ENCODE peak calls at places on chromosomes 6 and 20, in ten cellular contexts. G is adrenal gland, K is HepG2, P is progenitor cell of endocrine pancreas, N is mucosa of gallbladder, O is hypothalamus, L is HS-5, I is transverse colon, U is thoracic aorta, F is lower leg skin. W is an unnamed sample.

GRCh38 chr6:22512716-22513452 is 56.5 kb upstream of the HDGFL1 start:
- DNase-seq in G (no peak), K (no peak), P (no peak), N (no peak), O (no peak), L (no peak), I (no peak), U (no peak), F (no peak), W (no peak)

GRCh38 chr20:59640267-59640666 is 35.9 kb downstream of the PHACTR3 start:
- DNase-seq in G (no peak), K (no peak), P (no peak), N (no peak), O (no peak), L (no peak), I (no peak), U (no peak), F (peak; percentile 76), W (no peak)

GRCh38 chr6:52839124-52840055 is 1.2 kb downstream of the GSTA5 start:
- DNase-seq in G (peak; percentile 71), K (peak; percentile 79), P (peak; percentile 22), N (peak; percentile 51), O (peak; percentile 37), L (peak; percentile 31), I (peak; percentile 72), U (no peak), F (no peak), W (peak; percentile 66)

GRCh38 chr6:27503436-27504030 is 30.6 kb upstream of the ZNF184 start:
- DNase-seq in G (peak; percentile 21), K (peak; percentile 82), P (peak; percentile 60), N (peak; percentile 52), O (peak; percentile 19), L (no peak), I (peak; percentile 53), U (no peak), F (peak; percentile 92), W (peak; percentile 67)

GRCh38 chr20:36549942-36550796 is 8.8 kb downstream of the MYL9 start:
- DNase-seq in G (no peak), K (no peak), P (no peak), N (no peak), O (no peak), L (no peak), I (no peak), U (no peak), F (no peak), W (no peak)

GRCh38 chr6:41022294-41022693 is 16.7 kb downstream of the UNC5CL start:
- DNase-seq in G (no peak), K (no peak), P (no peak), N (no peak), O (no peak), L (no peak), I (no peak), U (no peak), F (no peak), W (peak; percentile 55)

GRCh38 chr6:55239099-55239498 is 64.8 kb downstream of the HCRTR2 start:
- DNase-seq in G (no peak), K (no peak), P (no peak), N (no peak), O (no peak), L (no peak), I (no peak), U (no peak), F (no peak), W (peak; percentile 29)

GRCh38 chr20:24718696-24719095 is 230.4 kb upstream of the CST7 start:
- DNase-seq in G (no peak), K (no peak), P (no peak), N (no peak), O (no peak), L (no peak), I (no peak), U (no peak), F (no peak), W (peak; percentile 12)

GRCh38 chr6:25028346-25028745 is 92.6 kb upstream of the RIPOR2 start:
- DNase-seq in G (no peak), K (no peak), P (no peak), N (no peak), O (no peak), L (no peak), I (no peak), U (no peak), F (no peak), W (no peak)

GRCh38 chr6:42378536-42378935 is 73.2 kb downstream of the TRERF1 start:
- DNase-seq in G (no peak), K (no peak), P (no peak), N (no peak), O (no peak), L (no peak), I (no peak), U (no peak), F (no peak), W (no peak)

GRCh38 chr6:37048851-37049734 is 43.6 kb downstream of the FGD2 start:
- DNase-seq in G (no peak), K (no peak), P (no peak), N (peak; percentile 50), O (no peak), L (peak; percentile 61), I (peak; percentile 69), U (no peak), F (no peak), W (peak; percentile 92)

GRCh38 chr6:35487653-35488516 is 9.0 kb downstream of the TEAD3 start:
- DNase-seq in G (no peak), K (no peak), P (no peak), N (no peak), O (no peak), L (no peak), I (peak; percentile 84), U (no peak), F (no peak), W (no peak)

GRCh38 chr6:158086054-158086705 is 81.9 kb downstream of the SERAC1 start:
- DNase-seq in G (no peak), K (no peak), P (no peak), N (no peak), O (no peak), L (peak; percentile 16), I (no peak), U (no peak), F (no peak), W (peak; percentile 99)

GRCh38 chr6:165820407-165820806 is 157.4 kb upstream of the PDE10A start:
- DNase-seq in G (no peak), K (no peak), P (no peak), N (no peak), O (no peak), L (no peak), I (no peak), U (no peak), F (no peak), W (no peak)

GRCh38 chr20:56781108-56781739 is 152.1 kb downstream of the TFAP2C start:
- DNase-seq in G (peak; percentile 76), K (no peak), P (no peak), N (no peak), O (no peak), L (no peak), I (no peak), U (no peak), F (peak; percentile 91), W (peak; percentile 58)

GRCh38 chr6:73514746-73515110 is 6.1 kb downstream of the EEF1A1 start:
- DNase-seq in G (no peak), K (no peak), P (no peak), N (no peak), O (no peak), L (no peak), I (no peak), U (no peak), F (no peak), W (no peak)

GRCh38 chr6:70241991-70242420 is 60.9 kb downstream of the COL9A1 start:
- DNase-seq in G (no peak), K (peak; percentile 24), P (no peak), N (no peak), O (peak; percentile 5), L (no peak), I (peak; percentile 52), U (no peak), F (no peak), W (no peak)

GRCh38 chr6:138817799-138818198 is 21.9 kb downstream of the ECT2L start:
- DNase-seq in G (no peak), K (no peak), P (peak; percentile 73), N (peak; percentile 91), O (no peak), L (peak; percentile 69), I (peak; percentile 89), U (no peak), F (no peak), W (peak; percentile 89)

GRCh38 chr6:162576009-162576408 is 151.6 kb downstream of the PRKN start:
- DNase-seq in G (no peak), K (no peak), P (no peak), N (no peak), O (no peak), L (no peak), I (no peak), U (no peak), F (no peak), W (peak; percentile 5)

GRCh38 chr6:41335943-41336342 is 535 bp downstream of the NCR2 start:
- DNase-seq in G (no peak), K (no peak), P (no peak), N (no peak), O (no peak), L (no peak), I (no peak), U (no peak), F (no peak), W (no peak)

GRCh38 chr6:167116109-167116837 is 6.6 kb upstream of the CCR6 start:
- DNase-seq in G (peak; percentile 21), K (no peak), P (no peak), N (peak; percentile 71), O (no peak), L (no peak), I (no peak), U (no peak), F (no peak), W (no peak)

GRCh38 chr6:32449088-32449736 is 9.5 kb downstream of the HLA-DRA start:
- DNase-seq in G (no peak), K (no peak), P (no peak), N (no peak), O (no peak), L (no peak), I (no peak), U (no peak), F (no peak), W (no peak)

GRCh38 chr6:35452186-35453090 is at the start of gene FANCE:
- DNase-seq in G (peak; percentile 93), K (peak; percentile 84), P (peak; percentile 99), N (peak; percentile 95), O (peak; percentile 90), L (no peak), I (peak; percentile 98), U (peak; percentile 73), F (peak; percentile 100), W (peak; percentile 70)

GRCh38 chr20:39108746-39109145 is 146.6 kb downstream of the DHX35 start:
- DNase-seq in G (peak; percentile 45), K (peak; percentile 50), P (no peak), N (no peak), O (no peak), L (peak; percentile 68), I (no peak), U (no peak), F (no peak), W (peak; percentile 14)

GRCh38 chr6:89133981-89134380 is 11.9 kb upstream of the PM20D2 start:
- DNase-seq in G (no peak), K (no peak), P (no peak), N (no peak), O (no peak), L (no peak), I (no peak), U (no peak), F (no peak), W (no peak)

GRCh38 chr6:155706341-155706740 is 250.7 kb upstream of the NOX3 start:
- DNase-seq in G (no peak), K (peak; percentile 13), P (no peak), N (no peak), O (no peak), L (no peak), I (no peak), U (no peak), F (no peak), W (no peak)

GRCh38 chr6:159700970-159701369 is 7.9 kb upstream of the SOD2 start:
- DNase-seq in G (no peak), K (no peak), P (no peak), N (no peak), O (no peak), L (no peak), I (no peak), U (no peak), F (no peak), W (no peak)

GRCh38 chr6:40672118-40672517 is 85.0 kb upstream of the LRFN2 start:
- DNase-seq in G (no peak), K (no peak), P (no peak), N (no peak), O (no peak), L (no peak), I (no peak), U (no peak), F (no peak), W (no peak)